ENCODE peak calls at places on chromosomes 2 and 18, in eight cellular contexts. One of them, this sample, is unnamed.

GRCh38 chr2:40369619-40370397 is 82.1 kb downstream of the SLC8A1 start:
- DNase-seq in AG04449: no peak
- DNase-seq in HFF-Myc: no peak
- DNase-seq in breast epithelium: no peak
- DNase-seq in fibroblast of mammary gland: peak
- DNase-seq in kidney epithelial cell: no peak
- DNase-seq in astrocyte of the spinal cord: peak
- DNase-seq in cardiac muscle cell: no peak
- DNase-seq in this sample: no peak

GRCh38 chr2:44433841-44434240 is 72.1 kb downstream of the CAMKMT start:
- DNase-seq in breast epithelium: no peak
- DNase-seq in AG04449: no peak
- DNase-seq in kidney epithelial cell: no peak
- DNase-seq in cardiac muscle cell: no peak
- DNase-seq in fibroblast of mammary gland: no peak
- DNase-seq in astrocyte of the spinal cord: no peak
- DNase-seq in HFF-Myc: no peak
- DNase-seq in this sample: no peak

GRCh38 chr2:45256867-45257641 is 247.8 kb upstream of the SIX2 start:
- DNase-seq in HFF-Myc: no peak
- DNase-seq in breast epithelium: no peak
- DNase-seq in fibroblast of mammary gland: no peak
- DNase-seq in kidney epithelial cell: no peak
- DNase-seq in AG04449: no peak
- DNase-seq in astrocyte of the spinal cord: peak
- DNase-seq in cardiac muscle cell: no peak
- DNase-seq in this sample: no peak

GRCh38 chr2:241797441-241798080 is 11.4 kb upstream of the NEU4 start:
- DNase-seq in cardiac muscle cell: no peak
- DNase-seq in fibroblast of mammary gland: no peak
- DNase-seq in kidney epithelial cell: no peak
- DNase-seq in astrocyte of the spinal cord: no peak
- DNase-seq in breast epithelium: no peak
- DNase-seq in HFF-Myc: no peak
- DNase-seq in AG04449: no peak
- DNase-seq in this sample: peak

GRCh38 chr2:111057045-111057444 is 63.7 kb upstream of the BCL2L11 start:
- DNase-seq in fibroblast of mammary gland: no peak
- DNase-seq in astrocyte of the spinal cord: no peak
- DNase-seq in HFF-Myc: no peak
- DNase-seq in cardiac muscle cell: no peak
- DNase-seq in kidney epithelial cell: no peak
- DNase-seq in breast epithelium: no peak
- DNase-seq in AG04449: no peak
- DNase-seq in this sample: no peak

GRCh38 chr2:172168917-172169346 is 66.2 kb upstream of the DLX2 start:
- DNase-seq in astrocyte of the spinal cord: peak
- DNase-seq in cardiac muscle cell: no peak
- DNase-seq in kidney epithelial cell: no peak
- DNase-seq in AG04449: peak
- DNase-seq in HFF-Myc: no peak
- DNase-seq in breast epithelium: no peak
- DNase-seq in fibroblast of mammary gland: peak
- DNase-seq in this sample: no peak

GRCh38 chr2:230762317-230762896 is 49.8 kb downstream of the CAB39 start:
- DNase-seq in breast epithelium: no peak
- DNase-seq in astrocyte of the spinal cord: no peak
- DNase-seq in fibroblast of mammary gland: no peak
- DNase-seq in cardiac muscle cell: peak
- DNase-seq in kidney epithelial cell: no peak
- DNase-seq in HFF-Myc: no peak
- DNase-seq in AG04449: no peak
- DNase-seq in this sample: peak

GRCh38 chr18:49819768-49820662 is 6.7 kb upstream of the ACAA2 start:
- DNase-seq in cardiac muscle cell: no peak
- DNase-seq in fibroblast of mammary gland: no peak
- DNase-seq in kidney epithelial cell: no peak
- DNase-seq in HFF-Myc: no peak
- DNase-seq in AG04449: no peak
- DNase-seq in astrocyte of the spinal cord: no peak
- DNase-seq in breast epithelium: no peak
- DNase-seq in this sample: no peak

GRCh38 chr2:65985986-65986385 is 448.9 kb upstream of the MEIS1 start:
- DNase-seq in fibroblast of mammary gland: no peak
- DNase-seq in astrocyte of the spinal cord: no peak
- DNase-seq in AG04449: no peak
- DNase-seq in kidney epithelial cell: no peak
- DNase-seq in breast epithelium: no peak
- DNase-seq in cardiac muscle cell: no peak
- DNase-seq in HFF-Myc: no peak
- DNase-seq in this sample: no peak

GRCh38 chr2:144464730-144465129 is 55.2 kb downstream of the ZEB2 start:
- DNase-seq in AG04449: no peak
- DNase-seq in cardiac muscle cell: no peak
- DNase-seq in breast epithelium: no peak
- DNase-seq in kidney epithelial cell: no peak
- DNase-seq in HFF-Myc: no peak
- DNase-seq in astrocyte of the spinal cord: no peak
- DNase-seq in fibroblast of mammary gland: no peak
- DNase-seq in this sample: no peak

DNA sequence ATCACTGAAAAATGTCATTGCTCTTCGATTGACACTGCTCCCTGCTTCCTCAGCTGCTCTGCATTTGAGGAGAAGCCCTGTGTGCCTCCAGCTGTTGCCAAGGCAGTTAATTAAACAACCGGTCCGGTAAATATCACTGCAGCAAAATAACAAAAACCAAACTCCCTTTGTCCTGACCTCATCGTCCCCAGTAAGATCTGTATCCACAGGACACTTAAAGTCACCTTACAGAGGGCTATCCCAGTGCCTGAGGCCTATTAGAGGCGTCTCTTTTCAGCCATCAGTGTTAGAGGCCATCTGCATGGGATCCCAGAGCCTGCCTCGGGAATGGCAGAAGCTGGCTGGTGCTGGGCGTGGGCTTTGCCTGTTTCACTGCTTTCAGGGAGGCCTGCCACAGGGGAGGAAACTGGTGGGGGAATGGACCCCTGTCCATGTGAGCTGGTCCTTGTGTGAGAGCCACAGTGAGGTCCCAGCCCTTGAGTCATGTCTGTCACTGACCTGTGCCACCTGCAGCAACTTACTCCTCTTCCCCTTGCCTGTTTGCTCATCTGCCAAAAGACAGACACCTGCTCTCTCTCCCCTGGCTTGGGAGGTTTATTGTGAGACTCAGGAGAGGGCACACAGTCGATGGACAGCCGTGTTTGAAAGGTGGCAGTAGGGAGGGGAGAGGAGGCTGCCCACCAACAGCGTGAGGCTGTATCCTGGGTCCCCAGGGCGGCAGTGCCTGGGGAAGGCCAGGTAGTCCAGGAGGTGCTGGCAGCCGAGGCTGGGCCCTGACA is 117.7 kb upstream of the MCFD2 start:
- DNase-seq in AG04449: no peak
- DNase-seq in astrocyte of the spinal cord: no peak
- DNase-seq in breast epithelium: no peak
- DNase-seq in fibroblast of mammary gland: no peak
- DNase-seq in HFF-Myc: no peak
- DNase-seq in cardiac muscle cell: no peak
- DNase-seq in kidney epithelial cell: no peak
- DNase-seq in this sample: peak
- H3K4me3 ChIP-seq in AG04449: peak
- H3K4me3 ChIP-seq in astrocyte of the spinal cord: no peak
- H3K4me3 ChIP-seq in breast epithelium: peak
- H3K4me3 ChIP-seq in fibroblast of mammary gland: peak
- H3K4me3 ChIP-seq in HFF-Myc: peak
- H3K4me3 ChIP-seq in cardiac muscle cell: no peak
- H3K4me3 ChIP-seq in kidney epithelial cell: no peak
- H3K4me3 ChIP-seq in this sample: no peak

GRCh38 chr2:176127769-176128072 is 1.8 kb upstream of the HOXD8 start:
- DNase-seq in HFF-Myc: no peak
- DNase-seq in cardiac muscle cell: no peak
- DNase-seq in kidney epithelial cell: no peak
- DNase-seq in fibroblast of mammary gland: no peak
- DNase-seq in AG04449: no peak
- DNase-seq in astrocyte of the spinal cord: no peak
- DNase-seq in breast epithelium: no peak
- DNase-seq in this sample: no peak
- H3K4me3 ChIP-seq in HFF-Myc: no peak
- H3K4me3 ChIP-seq in cardiac muscle cell: no peak
- H3K4me3 ChIP-seq in kidney epithelial cell: peak
- H3K4me3 ChIP-seq in fibroblast of mammary gland: peak
- H3K4me3 ChIP-seq in AG04449: no peak
- H3K4me3 ChIP-seq in astrocyte of the spinal cord: no peak
- H3K4me3 ChIP-seq in breast epithelium: peak
- H3K4me3 ChIP-seq in this sample: no peak

GRCh38 chr2:147471126-147471525 is 373.7 kb upstream of the ACVR2A start:
- DNase-seq in AG04449: no peak
- DNase-seq in breast epithelium: no peak
- DNase-seq in astrocyte of the spinal cord: no peak
- DNase-seq in kidney epithelial cell: no peak
- DNase-seq in fibroblast of mammary gland: no peak
- DNase-seq in cardiac muscle cell: no peak
- DNase-seq in HFF-Myc: no peak
- DNase-seq in this sample: no peak

GRCh38 chr2:147467441-147467840 is 377.4 kb upstream of the ACVR2A start:
- DNase-seq in fibroblast of mammary gland: peak
- DNase-seq in kidney epithelial cell: no peak
- DNase-seq in cardiac muscle cell: no peak
- DNase-seq in HFF-Myc: no peak
- DNase-seq in breast epithelium: no peak
- DNase-seq in astrocyte of the spinal cord: no peak
- DNase-seq in AG04449: no peak
- DNase-seq in this sample: no peak

GRCh38 chr2:147468963-147469362 is 375.9 kb upstream of the ACVR2A start:
- DNase-seq in AG04449: no peak
- DNase-seq in cardiac muscle cell: no peak
- DNase-seq in kidney epithelial cell: no peak
- DNase-seq in astrocyte of the spinal cord: no peak
- DNase-seq in fibroblast of mammary gland: no peak
- DNase-seq in HFF-Myc: no peak
- DNase-seq in breast epithelium: no peak
- DNase-seq in this sample: no peak

GRCh38 chr2:147469471-147469870 is 375.4 kb upstream of the ACVR2A start:
- DNase-seq in cardiac muscle cell: no peak
- DNase-seq in fibroblast of mammary gland: no peak
- DNase-seq in AG04449: no peak
- DNase-seq in astrocyte of the spinal cord: peak
- DNase-seq in HFF-Myc: no peak
- DNase-seq in breast epithelium: no peak
- DNase-seq in kidney epithelial cell: no peak
- DNase-seq in this sample: no peak

DNA sequence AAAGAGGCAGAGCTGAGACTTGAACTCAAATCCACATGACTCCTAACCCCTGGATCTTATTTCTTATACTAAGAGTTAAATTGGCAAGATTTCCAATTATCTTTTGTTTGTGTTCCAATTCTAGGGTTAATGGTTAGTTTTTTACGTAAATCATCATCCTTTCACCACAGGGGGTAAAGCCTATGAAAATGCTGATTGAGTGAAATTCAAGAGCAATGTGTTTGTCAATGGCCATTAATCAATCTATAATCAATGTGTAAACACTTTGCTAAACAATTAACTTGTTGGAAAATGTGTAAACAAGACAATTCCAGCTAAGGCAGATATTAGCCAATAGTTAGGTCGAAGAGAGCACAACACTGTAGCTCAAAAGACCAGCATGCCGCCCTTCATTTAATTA is 376.5 kb upstream of the ACVR2A start:
- DNase-seq in fibroblast of mammary gland: no peak
- DNase-seq in HFF-Myc: no peak
- DNase-seq in astrocyte of the spinal cord: no peak
- DNase-seq in breast epithelium: no peak
- DNase-seq in cardiac muscle cell: no peak
- DNase-seq in kidney epithelial cell: no peak
- DNase-seq in AG04449: no peak
- DNase-seq in this sample: no peak
- H3K4me3 ChIP-seq in fibroblast of mammary gland: no peak
- H3K4me3 ChIP-seq in HFF-Myc: no peak
- H3K4me3 ChIP-seq in astrocyte of the spinal cord: no peak
- H3K4me3 ChIP-seq in breast epithelium: no peak
- H3K4me3 ChIP-seq in cardiac muscle cell: no peak
- H3K4me3 ChIP-seq in kidney epithelial cell: no peak
- H3K4me3 ChIP-seq in AG04449: no peak
- H3K4me3 ChIP-seq in this sample: no peak

GRCh38 chr2:84829693-84830092 is 51.2 kb downstream of the TRABD2A start:
- DNase-seq in cardiac muscle cell: no peak
- DNase-seq in fibroblast of mammary gland: no peak
- DNase-seq in breast epithelium: no peak
- DNase-seq in HFF-Myc: no peak
- DNase-seq in kidney epithelial cell: no peak
- DNase-seq in astrocyte of the spinal cord: no peak
- DNase-seq in AG04449: no peak
- DNase-seq in this sample: no peak

GRCh38 chr2:84833481-84834150 is 47.3 kb downstream of the TRABD2A start:
- DNase-seq in HFF-Myc: no peak
- DNase-seq in breast epithelium: no peak
- DNase-seq in cardiac muscle cell: no peak
- DNase-seq in astrocyte of the spinal cord: no peak
- DNase-seq in AG04449: no peak
- DNase-seq in fibroblast of mammary gland: no peak
- DNase-seq in kidney epithelial cell: no peak
- DNase-seq in this sample: no peak

GRCh38 chr2:84830095-84830494 is 50.8 kb downstream of the TRABD2A start:
- DNase-seq in cardiac muscle cell: no peak
- DNase-seq in AG04449: no peak
- DNase-seq in fibroblast of mammary gland: no peak
- DNase-seq in breast epithelium: no peak
- DNase-seq in kidney epithelial cell: no peak
- DNase-seq in astrocyte of the spinal cord: no peak
- DNase-seq in HFF-Myc: no peak
- DNase-seq in this sample: no peak

GRCh38 chr2:84830758-84831500 is 50.0 kb downstream of the TRABD2A start:
- DNase-seq in breast epithelium: no peak
- DNase-seq in HFF-Myc: no peak
- DNase-seq in AG04449: no peak
- DNase-seq in kidney epithelial cell: no peak
- DNase-seq in astrocyte of the spinal cord: no peak
- DNase-seq in fibroblast of mammary gland: no peak
- DNase-seq in cardiac muscle cell: no peak
- DNase-seq in this sample: no peak

DNA sequence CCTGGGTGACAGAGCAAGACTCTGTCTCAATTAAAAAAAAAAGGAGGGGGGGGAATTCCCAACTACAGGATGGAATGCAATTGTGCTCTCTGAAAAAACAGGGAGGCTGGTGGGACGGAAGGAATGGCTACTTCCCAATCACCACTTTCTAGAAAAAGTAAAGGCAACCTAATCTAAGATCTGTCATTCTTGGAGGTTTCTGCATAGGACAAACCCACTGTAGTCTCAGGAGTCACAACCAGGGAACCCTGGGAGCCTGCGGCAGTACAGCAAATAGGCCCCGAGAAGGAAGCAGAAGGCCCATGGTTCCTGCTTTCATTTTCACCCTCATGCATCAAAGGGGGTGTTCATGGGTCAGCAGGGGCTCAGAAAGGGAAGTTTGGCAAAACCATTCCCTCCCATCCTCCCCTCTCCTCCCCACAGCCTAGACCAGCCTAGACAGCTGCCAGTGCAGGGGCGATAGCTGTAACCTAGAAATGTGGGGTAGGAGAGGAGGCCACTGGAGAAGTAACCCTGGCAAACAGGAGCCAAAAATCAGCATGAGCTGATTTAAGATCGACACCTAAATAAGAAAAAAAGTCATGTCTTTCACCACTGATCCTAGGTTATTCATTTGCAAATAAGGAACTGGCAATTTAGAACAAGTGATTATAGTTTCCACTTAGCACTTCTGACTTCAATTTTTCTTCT is 48.0 kb downstream of the TRABD2A start:
- DNase-seq in HFF-Myc: no peak
- DNase-seq in breast epithelium: no peak
- DNase-seq in kidney epithelial cell: no peak
- DNase-seq in AG04449: no peak
- DNase-seq in fibroblast of mammary gland: no peak
- DNase-seq in astrocyte of the spinal cord: no peak
- DNase-seq in cardiac muscle cell: no peak
- DNase-seq in this sample: no peak
- H3K4me3 ChIP-seq in HFF-Myc: no peak
- H3K4me3 ChIP-seq in breast epithelium: no peak
- H3K4me3 ChIP-seq in kidney epithelial cell: no peak
- H3K4me3 ChIP-seq in AG04449: no peak
- H3K4me3 ChIP-seq in fibroblast of mammary gland: no peak
- H3K4me3 ChIP-seq in astrocyte of the spinal cord: no peak
- H3K4me3 ChIP-seq in cardiac muscle cell: no peak
- H3K4me3 ChIP-seq in this sample: no peak